ENCODE peak calls at places on chromosomes 3 and 15, in nine cellular contexts. Z is GM20000; S is B cell; T is breast epithelium; R is activated CD8-positive, alpha-beta T cell treated with anti-CD3 and anti-CD28 coated beads for 36 hours; N is mucosa of descending colon; K is nephron progenitor cell; Y is ovary; H is fibroblast of lung. L is an unnamed sample.

GRCh38 chr3:72177075-72178050 is 392.4 kb upstream of the PROK2 start:
- DNase-seq in Z (peak), S (peak), T (no peak), R (peak), N (peak), K (peak), Y (peak), H (peak), L (no peak)

GRCh38 chr15:100651253-100651652 is 48.9 kb downstream of the ASB7 start:
- DNase-seq in Z (no peak), S (no peak), T (no peak), R (no peak), N (no peak), K (no peak), Y (no peak), H (peak), L (no peak)

GRCh38 chr3:16300881-16301359 is 35.9 kb downstream of the OXNAD1 start:
- DNase-seq in Z (no peak), S (peak), T (no peak), R (peak), N (peak), K (no peak), Y (no peak), H (no peak), L (no peak)

GRCh38 chr3:17047162-17047561 is 162.4 kb downstream of the PLCL2 start:
- DNase-seq in Z (peak), S (no peak), T (no peak), R (no peak), N (no peak), K (no peak), Y (no peak), H (no peak), L (no peak)

GRCh38 chr3:106282931-106283330 is 414.1 kb upstream of the CBLB start:
- DNase-seq in Z (no peak), S (no peak), T (no peak), R (no peak), N (no peak), K (no peak), Y (no peak), H (peak), L (no peak)

GRCh38 chr15:95405447-95405846 is 925.1 kb upstream of the NR2F2 start:
- DNase-seq in Z (no peak), S (no peak), T (no peak), R (no peak), N (no peak), K (no peak), Y (peak), H (peak), L (no peak)

GRCh38 chr3:141876381-141876890 is at the start of gene ATP1B3:
- DNase-seq in Z (peak), S (peak), T (peak), R (peak), N (peak), K (peak), Y (peak), H (peak), L (peak)

GRCh38 chr15:100902436-100903190 is 16.5 kb upstream of the LRRK1 start:
- DNase-seq in Z (no peak), S (no peak), T (peak), R (no peak), N (peak), K (no peak), Y (peak), H (peak), L (no peak)

GRCh38 chr15:44427756-44428724 is 611 bp downstream of the CTDSPL2 start:
- DNase-seq in Z (no peak), S (peak), T (no peak), R (no peak), N (peak), K (peak), Y (no peak), H (peak), L (no peak)

GRCh38 chr15:67547064-67547463 is 4.6 kb downstream of the MAP2K5 start:
- DNase-seq in Z (no peak), S (no peak), T (no peak), R (no peak), N (no peak), K (no peak), Y (no peak), H (no peak), L (no peak)

GRCh38 chr3:162138509-162138908 is 641.9 kb downstream of the OTOL1 start:
- DNase-seq in Z (no peak), S (no peak), T (no peak), R (no peak), N (no peak), K (no peak), Y (no peak), H (no peak), L (no peak)

GRCh38 chr15:66131831-66132230 is 121.7 kb downstream of the MEGF11 start:
- DNase-seq in Z (no peak), S (no peak), T (no peak), R (no peak), N (no peak), K (no peak), Y (no peak), H (no peak), L (no peak)

GRCh38 chr15:46934851-46935250 is 782.5 kb upstream of the SEMA6D start:
- DNase-seq in Z (no peak), S (no peak), T (no peak), R (no peak), N (no peak), K (no peak), Y (no peak), H (no peak), L (no peak)

GRCh38 chr3:157130138-157130880 is 29.6 kb downstream of the CCNL1 start:
- DNase-seq in Z (peak), S (peak), T (peak), R (peak), N (peak), K (peak), Y (peak), H (peak), L (no peak)

GRCh38 chr15:34603095-34603494 is 19.6 kb upstream of the GOLGA8B start:
- DNase-seq in Z (no peak), S (no peak), T (no peak), R (no peak), N (no peak), K (no peak), Y (no peak), H (no peak), L (no peak)

DNA sequence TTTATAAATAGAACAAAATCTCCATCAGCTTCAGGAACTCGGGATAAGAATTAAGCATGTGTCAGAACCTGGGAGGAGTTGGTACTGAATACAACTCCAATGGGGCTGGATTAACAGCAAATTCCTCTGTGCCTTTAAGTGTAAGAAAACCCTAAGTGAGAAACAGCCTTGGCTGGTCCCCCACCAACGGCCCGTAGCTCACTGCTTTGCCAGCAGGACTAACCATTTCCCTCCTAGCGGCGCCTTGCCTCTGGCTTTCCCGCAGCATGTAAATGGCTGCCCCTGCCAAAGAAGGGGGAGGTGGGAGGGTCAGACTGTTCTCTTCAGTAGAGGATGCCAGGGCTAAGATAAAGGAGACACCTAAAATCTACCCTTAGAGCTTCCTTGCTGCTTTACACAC is 51.1 kb upstream of the SH3GL3 start:
- DNase-seq in Z (no peak), S (no peak), T (no peak), R (no peak), N (no peak), K (peak), Y (no peak), H (peak), L (no peak)
- TF ChIP-seq CTCF in Z (no peak), S (no peak), T (no peak), R (no peak), N (no peak), K (no peak), Y (no peak), H (no peak), L (no peak)

GRCh38 chr15:88219623-88220022 is 36.9 kb downstream of the NTRK3 start:
- DNase-seq in Z (no peak), S (no peak), T (no peak), R (no peak), N (no peak), K (no peak), Y (no peak), H (no peak), L (no peak)
- TF ChIP-seq CTCF in Z (no peak), S (no peak), T (no peak), R (no peak), N (no peak), K (no peak), Y (no peak), H (no peak), L (no peak)

DNA sequence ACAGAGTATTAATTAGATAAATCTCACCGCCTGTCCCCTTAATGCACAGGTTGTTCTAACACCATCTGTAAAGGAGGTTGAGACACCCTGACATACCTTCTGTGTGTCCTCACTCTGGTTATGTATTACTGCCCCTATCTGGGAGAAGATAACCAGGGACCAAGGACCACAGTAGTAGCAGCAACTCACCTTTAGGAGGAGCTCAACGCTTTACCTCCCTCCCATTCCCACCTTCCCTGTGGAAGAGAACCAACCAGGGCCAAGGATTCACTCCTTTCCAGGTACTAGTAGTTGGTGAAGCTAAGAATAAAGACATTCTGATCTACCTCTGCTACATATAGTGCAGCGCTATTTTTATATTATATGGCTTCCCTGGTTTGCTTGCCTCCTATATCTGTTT is 232.6 kb downstream of the MEX3B start:
- DNase-seq in Z (no peak), S (no peak), T (no peak), R (no peak), N (no peak), K (no peak), Y (no peak), H (no peak), L (no peak)
- TF ChIP-seq CTCF in Z (no peak), S (no peak), T (no peak), R (no peak), N (no peak), K (peak), Y (no peak), H (no peak), L (no peak)

GRCh38 chr3:122271246-122271898 is 53.7 kb upstream of the CSTA start:
- DNase-seq in Z (no peak), S (no peak), T (no peak), R (peak), N (no peak), K (no peak), Y (no peak), H (no peak), L (no peak)
- TF ChIP-seq CTCF in Z (no peak), S (no peak), T (no peak), R (no peak), N (no peak), K (no peak), Y (no peak), H (no peak), L (no peak)

DNA sequence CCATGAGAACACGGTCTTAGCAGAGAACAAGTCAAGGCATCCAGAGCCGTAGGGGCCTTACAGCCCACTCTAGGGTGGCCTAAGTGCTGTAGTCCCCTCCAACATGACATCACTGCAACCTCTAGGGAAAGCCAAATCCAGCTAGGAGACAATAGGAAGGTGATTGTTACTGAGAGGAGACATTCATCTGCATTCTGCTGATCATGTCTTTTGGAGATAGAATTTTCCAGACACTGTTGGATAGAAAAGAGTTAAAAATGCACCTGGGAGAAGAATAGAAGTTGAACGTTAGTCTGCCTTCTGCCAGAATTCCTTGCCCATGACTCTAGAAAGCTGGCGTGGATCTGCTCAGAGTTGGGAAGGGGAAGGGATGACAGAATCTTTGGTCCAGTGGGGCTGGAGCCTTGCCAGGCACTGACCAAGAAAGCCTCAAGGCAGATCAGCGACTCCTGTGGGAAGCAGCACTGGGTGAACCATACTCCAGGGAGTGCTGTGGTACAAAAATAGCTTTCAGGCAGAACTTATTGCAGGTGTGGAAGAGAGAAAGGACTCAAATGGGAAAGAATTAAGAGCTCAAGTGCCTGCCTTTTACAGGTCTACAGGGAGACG is 44.8 kb upstream of the RAF1 start:
- DNase-seq in Z (no peak), S (no peak), T (peak), R (no peak), N (no peak), K (no peak), Y (no peak), H (peak), L (no peak)
- TF ChIP-seq CTCF in Z (no peak), S (no peak), T (no peak), R (no peak), N (no peak), K (no peak), Y (no peak), H (peak), L (no peak)

GRCh38 chr15:91970142-91970541 is 116.6 kb downstream of the SLCO3A1 start:
- DNase-seq in Z (no peak), S (no peak), T (no peak), R (no peak), N (peak), K (no peak), Y (peak), H (peak), L (no peak)

GRCh38 chr15:91965501-91966180 is 112.1 kb downstream of the SLCO3A1 start:
- DNase-seq in Z (no peak), S (no peak), T (no peak), R (no peak), N (no peak), K (no peak), Y (no peak), H (peak), L (no peak)

GRCh38 chr15:91967935-91968605 is 114.6 kb downstream of the SLCO3A1 start:
- DNase-seq in Z (no peak), S (no peak), T (no peak), R (no peak), N (no peak), K (no peak), Y (no peak), H (peak), L (no peak)

GRCh38 chr15:91966181-91966552 is 112.7 kb downstream of the SLCO3A1 start:
- DNase-seq in Z (no peak), S (no peak), T (no peak), R (no peak), N (no peak), K (no peak), Y (no peak), H (no peak), L (no peak)

DNA sequence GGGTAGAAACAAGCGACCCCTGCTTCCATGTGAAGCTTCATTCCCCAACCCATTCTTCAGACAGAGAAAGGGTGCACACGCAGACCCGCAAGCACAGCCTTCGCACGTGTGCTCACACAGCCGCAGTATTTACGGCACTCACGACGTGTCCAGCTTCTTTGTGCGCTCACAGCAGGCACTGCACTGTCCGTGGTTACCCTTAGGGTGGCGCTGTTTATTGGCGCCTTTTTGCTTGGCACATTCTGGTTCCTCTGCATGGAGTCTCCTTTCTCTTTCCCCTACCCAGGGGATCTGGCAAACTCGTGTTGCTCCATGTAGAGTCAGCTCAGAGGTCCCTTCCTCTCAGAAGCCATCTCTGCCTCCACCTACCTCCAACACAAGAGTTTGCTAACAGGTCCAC is 115.1 kb downstream of the SLCO3A1 start:
- DNase-seq in Z (no peak), S (no peak), T (no peak), R (no peak), N (no peak), K (no peak), Y (no peak), H (no peak), L (no peak)
- TF ChIP-seq CTCF in Z (no peak), S (no peak), T (no peak), R (no peak), N (no peak), K (no peak), Y (no peak), H (no peak), L (no peak)

GRCh38 chr15:77782691-77783090 is 150.0 kb upstream of the LINGO1 start:
- DNase-seq in Z (no peak), S (no peak), T (no peak), R (no peak), N (no peak), K (no peak), Y (no peak), H (no peak), L (no peak)

GRCh38 chr15:77783636-77784035 is 150.9 kb upstream of the LINGO1 start:
- DNase-seq in Z (no peak), S (no peak), T (no peak), R (no peak), N (no peak), K (no peak), Y (no peak), H (no peak), L (no peak)

GRCh38 chr15:77786956-77787355 is 154.2 kb upstream of the LINGO1 start:
- DNase-seq in Z (no peak), S (no peak), T (no peak), R (no peak), N (peak), K (no peak), Y (no peak), H (no peak), L (no peak)

GRCh38 chr15:77786181-77786890 is 153.6 kb upstream of the LINGO1 start:
- DNase-seq in Z (no peak), S (no peak), T (no peak), R (no peak), N (no peak), K (no peak), Y (no peak), H (no peak), L (no peak)

DNA sequence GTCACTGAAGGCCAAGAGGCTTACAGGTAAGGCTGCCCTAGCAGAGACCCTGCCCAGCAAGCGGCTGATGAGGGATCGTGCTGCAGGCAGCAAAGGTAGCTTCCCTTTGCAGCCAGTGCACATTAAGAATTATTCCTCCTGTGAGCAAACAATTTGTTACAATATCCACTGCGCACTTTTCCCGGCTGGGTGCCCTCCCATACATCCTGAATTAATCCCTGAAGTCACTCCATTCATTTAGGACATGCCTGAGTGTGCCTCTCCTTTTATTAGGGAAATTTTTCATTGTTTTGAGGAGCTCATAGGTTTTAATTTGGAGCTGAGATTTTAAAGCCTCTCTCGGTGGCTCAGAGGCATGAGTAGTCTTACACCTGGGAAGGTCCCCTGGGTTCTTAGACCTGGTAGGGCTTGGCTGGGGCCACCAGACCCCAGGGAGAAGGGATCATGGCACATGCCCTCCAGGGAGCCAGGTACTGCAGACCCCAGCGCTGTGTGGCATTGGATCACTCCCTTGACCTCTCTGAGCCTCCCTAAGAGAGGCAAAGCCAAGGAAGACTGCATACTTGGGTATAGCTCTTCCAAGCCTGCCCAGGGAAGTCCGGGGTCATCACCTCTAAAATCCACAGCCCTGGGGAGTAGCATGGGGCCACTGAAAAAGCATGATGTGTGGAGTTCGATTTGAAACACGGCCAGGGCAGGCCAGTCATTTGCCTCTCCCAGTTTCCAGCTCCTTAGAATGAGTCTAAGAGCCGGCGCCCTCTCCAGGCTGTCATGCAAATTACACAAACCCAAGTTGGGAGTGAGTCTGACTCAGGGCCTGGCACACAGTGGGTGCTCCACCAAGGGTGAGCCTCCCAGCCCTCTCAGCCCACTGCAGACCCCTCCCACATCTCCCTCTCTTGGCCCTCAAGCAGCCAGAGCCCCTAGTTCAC is 151.9 kb upstream of the LINGO1 start:
- DNase-seq in Z (peak), S (no peak), T (no peak), R (peak), N (peak), K (peak), Y (no peak), H (no peak), L (no peak)
- TF ChIP-seq CTCF in Z (peak), S (no peak), T (no peak), R (peak), N (no peak), K (peak), Y (no peak), H (peak), L (no peak)

GRCh38 chr3:172201990-172202318 is 162.6 kb downstream of the FNDC3B start:
- DNase-seq in Z (no peak), S (no peak), T (no peak), R (no peak), N (no peak), K (no peak), Y (no peak), H (peak), L (no peak)
- TF ChIP-seq CTCF in Z (no peak), S (no peak), T (no peak), R (no peak), N (no peak), K (no peak), Y (no peak), H (peak), L (no peak)

GRCh38 chr3:62131620-62132019 is 241.7 kb downstream of the FEZF2 start:
- DNase-seq in Z (no peak), S (no peak), T (no peak), R (no peak), N (no peak), K (no peak), Y (no peak), H (no peak), L (no peak)
- TF ChIP-seq CTCF in Z (no peak), S (no peak), T (peak), R (no peak), N (no peak), K (peak), Y (no peak), H (peak), L (peak)

DNA sequence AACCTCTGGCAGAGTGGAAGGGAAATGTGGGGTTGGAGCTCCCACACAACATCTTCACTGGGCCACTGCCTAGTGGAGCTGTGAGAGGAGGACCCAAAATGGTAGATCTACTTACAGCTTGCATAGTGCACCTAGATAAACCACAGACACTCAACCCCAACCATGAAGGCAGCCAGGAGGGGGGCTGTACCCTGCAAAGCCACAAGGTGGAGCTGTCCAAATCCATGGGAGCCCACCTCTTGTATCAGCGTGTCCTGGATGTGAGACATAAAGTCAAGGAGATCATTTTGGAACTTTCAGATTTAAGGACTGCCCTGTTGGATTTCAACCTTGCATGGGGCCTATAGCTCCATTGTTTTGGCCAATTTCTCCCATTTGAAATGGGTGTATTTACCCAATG is 20.9 kb downstream of the TP63 start:
- DNase-seq in Z (no peak), S (no peak), T (no peak), R (peak), N (no peak), K (peak), Y (no peak), H (no peak), L (no peak)
- TF ChIP-seq CTCF in Z (no peak), S (no peak), T (no peak), R (peak), N (no peak), K (peak), Y (no peak), H (peak), L (peak)